ENCODE peak calls at places on chromosomes 4 and X, in seven cellular contexts. N, J, B, F, Z, O and L are unnamed samples.

GRCh38 chr4:128979934-128980333 is 113.4 kb downstream of the SCLT1 start:
- DNase-seq in N (peak; percentile 48), J (peak; percentile 86), B (no peak), F (no peak), Z (peak; percentile 93), O (no peak), L (peak; percentile 82)

GRCh38 chr4:177728361-177729152 is 286.3 kb upstream of the AGA start:
- DNase-seq in N (peak; percentile 39), J (no peak), B (no peak), F (no peak), Z (no peak), O (no peak), L (no peak)

GRCh38 chrX:115531818-115532403 is 29.1 kb upstream of the PLS3 start:
- DNase-seq in N (peak; percentile 15), J (peak; percentile 65), B (no peak), F (no peak), Z (peak; percentile 62), O (no peak), L (peak; percentile 39)

GRCh38 chr4:71171592-71171991 is 167.2 kb upstream of the SLC4A4 start:
- DNase-seq in N (no peak), J (no peak), B (no peak), F (no peak), Z (no peak), O (no peak), L (no peak)

GRCh38 chrX:17376381-17377046 is 1.5 kb downstream of the NHS start:
- DNase-seq in N (no peak), J (no peak), B (peak; percentile 20), F (peak; percentile 43), Z (peak; percentile 9), O (no peak), L (peak; percentile 9)

GRCh38 chrX:113384628-113385027 is 544.0 kb upstream of the AMOT start:
- DNase-seq in N (peak; percentile 19), J (peak; percentile 41), B (no peak), F (no peak), Z (peak; percentile 91), O (no peak), L (peak; percentile 76)

GRCh38 chr4:164956766-164957643 is 20.5 kb downstream of the TRIM61 start:
- DNase-seq in N (peak; percentile 87), J (peak; percentile 65), B (peak; percentile 28), F (peak; percentile 71), Z (peak; percentile 55), O (peak; percentile 61), L (peak; percentile 75)

GRCh38 chrX:147884958-147885357 is 26.8 kb upstream of the FMR1 start:
- DNase-seq in N (no peak), J (no peak), B (no peak), F (no peak), Z (no peak), O (no peak), L (no peak)

GRCh38 chr4:163959932-163960331 is 465.4 kb downstream of the TMA16 start:
- DNase-seq in N (no peak), J (no peak), B (no peak), F (no peak), Z (no peak), O (no peak), L (no peak)

GRCh38 chr4:48780867-48781219 is 764 bp upstream of the FRYL start:
- DNase-seq in N (no peak), J (peak; percentile 43), B (peak; percentile 57), F (no peak), Z (peak; percentile 60), O (no peak), L (no peak)

GRCh38 chr4:7640136-7640535 is 205.4 kb upstream of the PSAPL1 start:
- DNase-seq in N (no peak), J (no peak), B (no peak), F (no peak), Z (no peak), O (no peak), L (no peak)

GRCh38 chr4:147831452-147832192 is 99.7 kb downstream of the ARHGAP10 start:
- DNase-seq in N (peak; percentile 82), J (peak; percentile 93), B (peak; percentile 56), F (no peak), Z (peak; percentile 82), O (no peak), L (peak; percentile 81)

GRCh38 chr4:40933272-40934053 is 183.7 kb downstream of the NSUN7 start:
- DNase-seq in N (no peak), J (peak; percentile 86), B (no peak), F (no peak), Z (no peak), O (no peak), L (peak; percentile 66)

GRCh38 chr4:168551211-168551610 is 54.4 kb downstream of the PALLD start:
- DNase-seq in N (peak; percentile 23), J (peak; percentile 91), B (no peak), F (no peak), Z (peak; percentile 88), O (no peak), L (peak; percentile 85)

GRCh38 chr4:141645611-141646340 is 9.4 kb downstream of the IL15 start:
- DNase-seq in N (no peak), J (peak; percentile 93), B (no peak), F (no peak), Z (peak; percentile 76), O (no peak), L (peak; percentile 84)

GRCh38 chrX:102765217-102765616 is 44.7 kb downstream of the GPRASP3 start:
- DNase-seq in N (peak; percentile 9), J (peak; percentile 82), B (peak; percentile 57), F (no peak), Z (peak; percentile 88), O (no peak), L (peak; percentile 60)

GRCh38 chrX:129984196-129984962 is 1.9 kb downstream of the BCORL1 start:
- DNase-seq in N (no peak), J (no peak), B (peak; percentile 39), F (peak; percentile 68), Z (no peak), O (peak; percentile 14), L (no peak)

GRCh38 chr4:93834371-93835066 is 6.0 kb downstream of the ATOH1 start:
- DNase-seq in N (no peak), J (no peak), B (no peak), F (peak; percentile 51), Z (no peak), O (peak; percentile 28), L (no peak)

GRCh38 chr4:101304916-101305315 is 42.4 kb downstream of the PPP3CA start:
- DNase-seq in N (no peak), J (peak; percentile 63), B (no peak), F (no peak), Z (peak; percentile 61), O (no peak), L (peak; percentile 71)

GRCh38 chr4:40946652-40947051 is 196.9 kb downstream of the NSUN7 start:
- DNase-seq in N (no peak), J (no peak), B (no peak), F (no peak), Z (no peak), O (no peak), L (no peak)

GRCh38 chr4:17646693-17647092 is 32.3 kb downstream of the MED28 start:
- DNase-seq in N (no peak), J (no peak), B (no peak), F (no peak), Z (no peak), O (no peak), L (no peak)

GRCh38 chr4:79223993-79224776 is 101.7 kb downstream of the NAA11 start:
- DNase-seq in N (no peak), J (no peak), B (no peak), F (no peak), Z (no peak), O (no peak), L (no peak)

GRCh38 chr4:158209825-158210807 is at the start of gene TMEM144:
- DNase-seq in N (peak; percentile 85), J (peak; percentile 85), B (peak; percentile 91), F (peak; percentile 81), Z (peak; percentile 82), O (peak; percentile 57), L (peak; percentile 91)

GRCh38 chrX:3713225-3713936 is at the start of gene PRKX:
- DNase-seq in N (peak; percentile 29), J (peak; percentile 36), B (no peak), F (peak; percentile 78), Z (peak; percentile 30), O (peak; percentile 57), L (peak; percentile 47)

GRCh38 chr4:116215622-116216021 is 869.8 kb downstream of the TRAM1L1 start:
- DNase-seq in N (no peak), J (no peak), B (no peak), F (no peak), Z (no peak), O (no peak), L (no peak)

GRCh38 chr4:8383451-8384160 is 56.9 kb downstream of the ACOX3 start:
- DNase-seq in N (no peak), J (peak; percentile 42), B (no peak), F (no peak), Z (no peak), O (no peak), L (peak; percentile 76)

DNA sequence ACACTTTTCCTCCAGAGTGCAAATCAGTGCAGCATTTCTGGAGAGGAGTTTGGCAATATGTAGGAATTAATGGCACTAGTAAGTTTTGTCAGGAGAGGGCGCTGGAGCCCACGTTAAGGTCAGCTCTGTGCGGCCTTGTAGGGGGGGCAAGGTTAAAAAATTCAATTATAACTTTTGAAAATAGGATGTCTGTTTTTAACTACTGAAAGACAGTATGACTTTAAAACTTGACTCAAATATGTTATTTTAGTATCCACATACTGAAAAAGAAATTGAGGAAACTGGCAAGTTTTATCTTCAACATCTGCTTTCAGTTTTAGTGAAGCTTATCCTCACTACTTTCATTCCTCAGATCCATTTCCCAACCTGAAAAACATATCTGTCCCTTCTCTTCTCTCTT is 30.9 kb upstream of the HSD17B13 start:
- DNase-seq in N (peak; percentile 38), J (peak; percentile 48), B (peak; percentile 65), F (peak; percentile 30), Z (peak; percentile 85), O (peak; percentile 31), L (peak; percentile 67)
- TF ChIP-seq CTCF in N (peak; percentile 65), J (peak; percentile 62), B (peak; percentile 60), F (peak; percentile 50), Z (peak; percentile 71), O (peak; percentile 81), L (peak; percentile 68)

GRCh38 chrX:101462892-101463291 is 22.4 kb upstream of the ARMCX4 start:
- DNase-seq in N (peak; percentile 11), J (peak; percentile 24), B (no peak), F (no peak), Z (peak; percentile 54), O (no peak), L (peak; percentile 22)
- TF ChIP-seq CTCF in N (no peak), J (peak; percentile 43), B (no peak), F (no peak), Z (peak; percentile 56), O (peak; percentile 39), L (peak; percentile 42)

DNA sequence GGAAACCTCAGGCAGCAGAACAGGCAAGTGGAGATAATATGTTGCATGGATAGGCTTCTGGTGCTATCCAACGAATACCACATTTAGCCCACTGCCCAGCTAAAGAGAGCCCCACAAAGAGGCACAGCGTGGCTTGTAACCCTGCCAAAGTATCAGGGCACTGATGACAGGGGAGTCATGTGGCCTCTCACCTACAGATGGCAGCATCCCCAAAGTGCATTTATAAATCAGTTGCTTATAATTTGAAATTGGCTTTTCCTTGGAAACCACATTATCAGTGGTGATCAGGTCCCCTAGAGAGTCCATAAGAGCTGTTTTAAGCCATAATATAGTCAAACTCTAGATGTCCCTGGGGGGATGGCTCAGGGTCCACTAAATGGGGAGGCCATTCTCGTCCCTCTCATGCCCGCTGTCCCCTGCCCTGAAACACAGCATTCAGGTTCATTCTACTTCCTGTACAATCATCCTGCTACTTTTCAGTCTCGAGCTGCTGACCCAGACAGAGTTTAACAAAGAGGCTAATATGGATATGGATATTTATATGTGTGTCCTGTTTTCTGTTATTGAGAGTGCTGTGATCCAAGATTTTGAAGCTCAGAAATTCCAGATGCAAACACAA is 28.6 kb downstream of the SRPX start:
- DNase-seq in N (peak; percentile 12), J (peak; percentile 25), B (no peak), F (no peak), Z (no peak), O (no peak), L (no peak)
- TF ChIP-seq CTCF in N (peak; percentile 40), J (peak; percentile 45), B (no peak), F (peak; percentile 41), Z (peak; percentile 29), O (peak; percentile 57), L (peak; percentile 48)

GRCh38 chr4:1382776-1383727 is 23.2 kb downstream of the NKX1-1 start:
- DNase-seq in N (no peak), J (no peak), B (no peak), F (peak; percentile 0), Z (no peak), O (no peak), L (no peak)
- TF ChIP-seq CTCF in N (no peak), J (no peak), B (no peak), F (no peak), Z (no peak), O (no peak), L (no peak)